ENCODE peak calls at places on chromosomes 6 and 20, in four cellular contexts. One of them, this sample, is unnamed. For H3K4me1, the result is how much of the 10 kb centered on the place peaks cover.

GRCh38 chr6:117487831-117488230 is 5.4 kb downstream of the DCBLD1 start:
- DNase-seq in GM23248: no peak
- DNase-seq in mammary epithelial cell: no peak
- DNase-seq in pancreas: no peak
- DNase-seq in this sample: no peak

GRCh38 chr6:167238169-167238693 is 52.9 kb upstream of the UNC93A start:
- DNase-seq in GM23248: no peak
- DNase-seq in mammary epithelial cell: no peak
- DNase-seq in pancreas: no peak
- DNase-seq in this sample: no peak

GRCh38 chr6:56242343-56242742 is 5.0 kb downstream of the COL21A1 start:
- DNase-seq in GM23248: no peak
- DNase-seq in mammary epithelial cell: peak
- DNase-seq in pancreas: no peak
- DNase-seq in this sample: peak

GRCh38 chr6:42230320-42231034 is 12.8 kb upstream of the MRPS10 start:
- DNase-seq in mammary epithelial cell: no peak
- DNase-seq in GM23248: peak
- DNase-seq in pancreas: no peak
- DNase-seq in this sample: no peak

GRCh38 chr20:34324541-34324940 is 21.4 kb upstream of the AHCY start:
- DNase-seq in GM23248: no peak
- DNase-seq in pancreas: no peak
- DNase-seq in mammary epithelial cell: no peak
- DNase-seq in this sample: no peak

GRCh38 chr20:9689041-9689440 is 149.8 kb downstream of the PAK5 start:
- DNase-seq in pancreas: no peak
- DNase-seq in GM23248: no peak
- DNase-seq in mammary epithelial cell: no peak
- DNase-seq in this sample: no peak

GRCh38 chr20:55882922-55883321 is 122.4 kb downstream of the CBLN4 start:
- DNase-seq in mammary epithelial cell: no peak
- DNase-seq in pancreas: no peak
- DNase-seq in GM23248: no peak
- DNase-seq in this sample: no peak

GRCh38 chr6:91539451-91539850 is 952.6 kb upstream of the MAP3K7 start:
- DNase-seq in mammary epithelial cell: no peak
- DNase-seq in pancreas: no peak
- DNase-seq in GM23248: no peak
- DNase-seq in this sample: no peak

GRCh38 chr6:114096553-114097172 is 125.7 kb upstream of the HDAC2 start:
- DNase-seq in mammary epithelial cell: no peak
- DNase-seq in GM23248: peak
- DNase-seq in pancreas: no peak
- DNase-seq in this sample: peak

GRCh38 chr6:156379946-156380707 is 397.1 kb upstream of the ARID1B start:
- DNase-seq in GM23248: peak
- DNase-seq in mammary epithelial cell: no peak
- DNase-seq in pancreas: no peak
- DNase-seq in this sample: peak

GRCh38 chr6:119463081-119463626 is 113.6 kb upstream of the MAN1A1 start:
- DNase-seq in mammary epithelial cell: no peak
- DNase-seq in pancreas: no peak
- DNase-seq in GM23248: no peak
- DNase-seq in this sample: no peak

GRCh38 chr6:53044071-53044470 is 21.1 kb upstream of the FBXO9 start:
- DNase-seq in mammary epithelial cell: no peak
- DNase-seq in GM23248: peak
- DNase-seq in pancreas: no peak
- DNase-seq in this sample: peak

GRCh38 chr6:138450445-138450844 is 46.4 kb downstream of the HEBP2 start:
- DNase-seq in GM23248: no peak
- DNase-seq in mammary epithelial cell: no peak
- DNase-seq in pancreas: no peak
- DNase-seq in this sample: no peak

GRCh38 chr6:155013457-155013876 is 18.4 kb downstream of the TIAM2 start:
- DNase-seq in GM23248: no peak
- DNase-seq in mammary epithelial cell: no peak
- DNase-seq in pancreas: no peak
- DNase-seq in this sample: no peak

GRCh38 chr6:156954191-156954590 is 177.0 kb downstream of the ARID1B start:
- DNase-seq in GM23248: peak
- DNase-seq in mammary epithelial cell: no peak
- DNase-seq in pancreas: no peak
- DNase-seq in this sample: peak

GRCh38 chr20:3857405-3857804 is 10.8 kb downstream of the MAVS start:
- DNase-seq in mammary epithelial cell: no peak
- DNase-seq in pancreas: no peak
- DNase-seq in GM23248: no peak
- DNase-seq in this sample: no peak

GRCh38 chr6:14917101-14917500 is 328.8 kb upstream of the JARID2 start:
- DNase-seq in GM23248: peak
- DNase-seq in mammary epithelial cell: no peak
- DNase-seq in pancreas: no peak
- DNase-seq in this sample: peak

GRCh38 chr6:138486249-138487121 is 12.8 kb downstream of the NHSL1 start:
- DNase-seq in mammary epithelial cell: peak
- DNase-seq in GM23248: no peak
- DNase-seq in pancreas: no peak
- DNase-seq in this sample: no peak

GRCh38 chr20:62961310-62961783 is 8.8 kb downstream of the SLC17A9 start:
- DNase-seq in mammary epithelial cell: peak
- DNase-seq in GM23248: no peak
- DNase-seq in pancreas: no peak
- DNase-seq in this sample: no peak

GRCh38 chr6:158008894-158009891 is 27.5 kb downstream of the SYNJ2 start:
- DNase-seq in GM23248: peak
- DNase-seq in pancreas: peak
- DNase-seq in mammary epithelial cell: peak
- DNase-seq in this sample: peak

GRCh38 chr6:159977242-159978214 is 8.6 kb downstream of the IGF2R start:
- DNase-seq in mammary epithelial cell: no peak
- DNase-seq in GM23248: peak
- DNase-seq in pancreas: no peak
- DNase-seq in this sample: peak

GRCh38 chr6:109241199-109241598 is 141.1 kb downstream of the CD164 start:
- DNase-seq in mammary epithelial cell: peak
- DNase-seq in pancreas: no peak
- DNase-seq in GM23248: peak
- DNase-seq in this sample: peak

GRCh38 chr20:23679448-23680092 is 9.3 kb downstream of the CST4 start:
- DNase-seq in mammary epithelial cell: peak
- DNase-seq in GM23248: no peak
- DNase-seq in pancreas: no peak
- DNase-seq in this sample: no peak

GRCh38 chr6:73225396-73225795 is at the start of gene KHDC1L:
- DNase-seq in GM23248: no peak
- DNase-seq in pancreas: no peak
- DNase-seq in mammary epithelial cell: no peak
- DNase-seq in this sample: no peak

GRCh38 chr6:42923656-42924055 is 5.6 kb upstream of the CNPY3 start:
- DNase-seq in mammary epithelial cell: no peak
- DNase-seq in GM23248: peak
- DNase-seq in pancreas: no peak
- DNase-seq in this sample: no peak

DNA sequence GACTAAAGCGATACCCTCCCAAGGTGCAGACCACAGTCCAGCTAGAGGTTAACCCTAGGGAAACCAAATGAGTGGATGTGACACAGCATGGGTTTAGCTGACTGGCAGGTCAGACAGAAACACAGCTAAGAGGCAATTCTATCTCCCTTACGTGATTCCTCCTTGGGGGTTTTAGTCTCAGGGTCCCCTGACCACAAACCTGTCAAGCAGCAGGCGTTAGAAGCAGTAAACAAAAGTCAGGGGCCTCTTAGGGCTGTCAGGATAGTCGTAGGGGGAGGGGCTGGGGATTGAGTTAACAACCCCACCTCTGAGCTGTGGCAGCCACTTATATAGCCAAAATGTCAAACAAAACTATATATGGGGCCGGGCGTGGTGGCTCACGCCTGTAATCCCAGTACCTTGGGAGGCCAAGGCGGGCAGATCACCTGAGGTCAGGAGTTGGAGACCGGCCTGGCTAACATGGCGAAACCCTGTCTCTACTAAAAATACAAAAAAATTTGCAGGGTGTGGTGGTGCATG is 13.6 kb downstream of the KCNK5 start:
- DNase-seq in mammary epithelial cell: no peak
- DNase-seq in pancreas: no peak
- DNase-seq in GM23248: no peak
- DNase-seq in this sample: no peak
- H3K4me1 ChIP-seq in mammary epithelial cell: under half
- H3K4me1 ChIP-seq in pancreas: under half
- H3K4me1 ChIP-seq in GM23248: under half
- H3K4me1 ChIP-seq in this sample: under half

DNA sequence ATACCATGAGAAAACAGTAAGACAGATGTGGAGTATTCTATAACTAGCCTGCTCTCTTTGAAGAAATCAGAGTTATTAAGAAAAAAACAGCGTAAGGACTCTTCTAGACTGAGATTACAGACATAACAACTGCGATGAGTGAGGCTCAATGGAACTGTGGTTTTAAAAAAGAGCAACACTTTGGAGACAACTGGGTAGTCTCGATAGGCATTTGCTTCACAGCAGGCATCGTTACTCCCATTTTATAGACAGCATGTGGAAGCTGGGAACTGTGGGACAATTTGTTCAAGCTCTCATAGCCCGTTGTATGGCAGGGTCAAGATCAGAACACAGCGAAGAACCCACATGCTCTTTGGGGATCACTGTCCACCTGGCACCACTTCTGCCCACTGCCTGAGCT is 4.6 kb downstream of the FKBP1A start:
- DNase-seq in GM23248: no peak
- DNase-seq in mammary epithelial cell: no peak
- DNase-seq in pancreas: no peak
- DNase-seq in this sample: no peak
- H3K4me1 ChIP-seq in GM23248: under half
- H3K4me1 ChIP-seq in mammary epithelial cell: under half
- H3K4me1 ChIP-seq in pancreas: half or more
- H3K4me1 ChIP-seq in this sample: half or more

DNA sequence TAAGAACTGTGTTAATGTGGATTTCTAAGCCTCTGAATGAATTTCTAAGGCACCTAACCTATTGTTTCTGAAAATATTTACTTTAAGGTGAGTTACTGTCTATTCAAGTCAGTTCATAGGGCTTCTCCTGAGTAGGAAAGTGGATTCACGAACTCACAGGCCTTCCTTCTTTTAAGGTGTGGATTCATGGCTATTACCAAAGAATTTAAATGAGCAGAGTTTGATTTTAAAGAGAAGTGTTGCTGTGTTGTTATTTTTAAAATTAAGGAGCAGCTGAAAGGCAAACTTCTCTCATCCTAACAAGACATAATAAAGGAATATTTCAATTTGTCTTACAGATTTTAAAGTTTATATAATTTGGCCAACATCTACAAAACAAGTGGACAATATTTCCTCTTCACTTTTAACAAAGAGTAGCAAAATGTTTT is 436 bp upstream of the TSPYL4 start:
- DNase-seq in mammary epithelial cell: no peak
- DNase-seq in pancreas: no peak
- DNase-seq in GM23248: no peak
- DNase-seq in this sample: no peak
- H3K4me1 ChIP-seq in mammary epithelial cell: under half
- H3K4me1 ChIP-seq in pancreas: under half
- H3K4me1 ChIP-seq in GM23248: under half
- H3K4me1 ChIP-seq in this sample: under half

GRCh38 chr20:17663486-17663885 is 18.6 kb downstream of the RRBP1 start:
- DNase-seq in GM23248: peak
- DNase-seq in pancreas: no peak
- DNase-seq in mammary epithelial cell: no peak
- DNase-seq in this sample: no peak

GRCh38 chr20:17662333-17663039 is 19.6 kb downstream of the RRBP1 start:
- DNase-seq in GM23248: peak
- DNase-seq in pancreas: no peak
- DNase-seq in mammary epithelial cell: no peak
- DNase-seq in this sample: peak

GRCh38 chr20:17661121-17661744 is 20.8 kb downstream of the RRBP1 start:
- DNase-seq in GM23248: peak
- DNase-seq in mammary epithelial cell: no peak
- DNase-seq in pancreas: no peak
- DNase-seq in this sample: peak

GRCh38 chr20:17664025-17664638 is 17.9 kb downstream of the RRBP1 start:
- DNase-seq in GM23248: no peak
- DNase-seq in pancreas: no peak
- DNase-seq in mammary epithelial cell: no peak
- DNase-seq in this sample: no peak

GRCh38 chr20:17663040-17663399 is 19.0 kb downstream of the RRBP1 start:
- DNase-seq in pancreas: no peak
- DNase-seq in GM23248: no peak
- DNase-seq in mammary epithelial cell: no peak
- DNase-seq in this sample: no peak
- H3K4me1 ChIP-seq in pancreas: half or more
- H3K4me1 ChIP-seq in GM23248: half or more
- H3K4me1 ChIP-seq in mammary epithelial cell: under half
- H3K4me1 ChIP-seq in this sample: half or more

DNA sequence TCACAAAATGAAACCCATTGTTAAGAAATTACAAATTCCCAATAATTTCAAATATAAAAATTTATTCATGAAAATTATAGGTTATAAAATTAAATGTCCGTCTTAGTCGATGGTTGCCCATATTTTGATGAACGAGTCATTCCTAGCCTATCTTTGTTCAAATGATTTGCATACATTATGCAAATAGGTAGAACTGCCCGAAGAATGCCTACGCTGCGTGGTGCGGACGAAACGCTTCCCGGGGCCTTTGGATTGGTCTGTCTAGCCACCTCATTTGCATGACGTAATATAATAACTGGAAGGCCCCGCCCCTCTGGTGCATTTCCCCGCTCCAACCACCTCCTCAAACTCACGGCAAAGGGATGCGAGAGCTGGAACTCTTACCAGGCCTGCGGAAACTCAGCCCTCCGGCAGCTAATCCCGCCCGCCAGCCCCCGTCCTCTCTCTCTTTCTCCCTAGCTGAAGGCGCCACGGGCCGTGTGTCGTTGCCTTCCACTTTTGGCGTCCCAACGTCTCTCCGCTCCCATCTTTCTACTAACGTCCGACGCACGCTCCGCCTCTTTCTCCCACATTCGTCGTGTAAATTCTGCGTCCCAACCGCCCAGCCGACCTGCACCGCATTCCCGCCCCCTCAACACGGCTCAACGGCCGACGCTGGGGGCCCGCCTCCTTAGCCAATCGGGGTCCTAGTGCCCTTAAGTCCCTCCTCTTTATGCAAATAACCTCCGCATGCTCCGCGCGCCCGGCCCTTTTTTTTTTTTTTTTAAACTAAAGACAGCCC is 520 bp upstream of the PRRC2A start:
- DNase-seq in mammary epithelial cell: peak
- DNase-seq in GM23248: peak
- DNase-seq in pancreas: peak
- DNase-seq in this sample: peak
- H3K4me1 ChIP-seq in mammary epithelial cell: under half
- H3K4me1 ChIP-seq in GM23248: under half
- H3K4me1 ChIP-seq in pancreas: under half
- H3K4me1 ChIP-seq in this sample: under half

This sample was measured in adipocyte.